ENCODE peak calls at places on chromosome 4, in eight cellular contexts. N is cardiac fibroblast, L is NB4, W is cardiac muscle cell, S is fibroblast of lung, P is left ventricle myocardium inferior, I is dorsolateral prefrontal cortex, V is IMR-90. K is an unnamed sample.

GRCh38 chr4:169270156-169270809 is 473 bp downstream of the SH3RF1 start:
- DNase-seq in N (peak; percentile 69), L (peak; percentile 84), W (peak; percentile 65), S (peak; percentile 52), P (peak; percentile 75), I (peak; percentile 76), V (no peak), K (peak; percentile 63)

GRCh38 chr4:136371231-136371630 is 1161.1 kb downstream of the PCDH18 start:
- DNase-seq in N (no peak), L (no peak), W (no peak), S (no peak), P (no peak), I (no peak), V (no peak), K (no peak)

GRCh38 chr4:146232131-146232722 is 17.9 kb downstream of the REELD1 start:
- DNase-seq in N (no peak), L (no peak), W (no peak), S (no peak), P (no peak), I (no peak), V (no peak), K (peak; percentile 24)

GRCh38 chr4:84877051-84877833 is 89.2 kb downstream of the WDFY3 start:
- DNase-seq in N (peak; percentile 35), L (no peak), W (no peak), S (no peak), P (no peak), I (no peak), V (no peak), K (peak; percentile 15)

GRCh38 chr4:156778606-156779005 is 193.0 kb downstream of the PDGFC start:
- DNase-seq in N (peak; percentile 81), L (no peak), W (no peak), S (peak; percentile 93), P (no peak), I (no peak), V (peak; percentile 91), K (peak; percentile 58)

GRCh38 chr4:24876431-24876830 is 36.4 kb downstream of the CCDC149 start:
- DNase-seq in N (no peak), L (no peak), W (no peak), S (no peak), P (no peak), I (no peak), V (no peak), K (no peak)

GRCh38 chr4:107801766-107802211 is 22.9 kb upstream of the SGMS2 start:
- DNase-seq in N (no peak), L (no peak), W (no peak), S (peak; percentile 29), P (no peak), I (no peak), V (peak; percentile 27), K (peak; percentile 84)

GRCh38 chr4:177444911-177445736 is 2.9 kb upstream of the AGA start:
- DNase-seq in N (no peak), L (peak; percentile 30), W (no peak), S (no peak), P (no peak), I (no peak), V (no peak), K (no peak)

GRCh38 chr4:53233396-53233795 is 132.5 kb downstream of the SCFD2 start:
- DNase-seq in N (peak; percentile 31), L (no peak), W (no peak), S (peak; percentile 74), P (no peak), I (no peak), V (peak; percentile 61), K (peak; percentile 74)

GRCh38 chr4:89379541-89380035 is 72.0 kb upstream of the GPRIN3 start:
- DNase-seq in N (no peak), L (no peak), W (no peak), S (no peak), P (no peak), I (no peak), V (no peak), K (no peak)

GRCh38 chr4:24604558-24605214 is 20.3 kb upstream of the DHX15 start:
- DNase-seq in N (peak; percentile 4), L (no peak), W (no peak), S (peak; percentile 14), P (no peak), I (no peak), V (no peak), K (peak; percentile 9)

GRCh38 chr4:87390931-87391782 is at the start of gene HSD17B11:
- DNase-seq in N (peak; percentile 97), L (peak; percentile 98), W (peak; percentile 94), S (peak; percentile 95), P (peak; percentile 88), I (peak; percentile 84), V (peak; percentile 93), K (peak; percentile 96)

GRCh38 chr4:154622598-154622997 is 10.1 kb upstream of the FGG start:
- DNase-seq in N (peak; percentile 56), L (peak; percentile 40), W (peak; percentile 67), S (peak; percentile 67), P (no peak), I (no peak), V (peak; percentile 48), K (no peak)

GRCh38 chr4:77006753-77007355 is 57.3 kb downstream of the SEPTIN11 start:
- DNase-seq in N (no peak), L (no peak), W (peak; percentile 72), S (peak; percentile 30), P (no peak), I (no peak), V (no peak), K (no peak)

GRCh38 chr4:95949808-95950207 is 109.9 kb downstream of the PDHA2 start:
- DNase-seq in N (no peak), L (no peak), W (no peak), S (no peak), P (no peak), I (no peak), V (no peak), K (no peak)
- H3K4me3 ChIP-seq in N (no peak overlapping the region), L (no peak overlapping the region), W (no peak overlapping the region), S (no peak overlapping the region), P (no peak overlapping the region), I (no peak overlapping the region), V (no peak overlapping the region), K (no peak overlapping the region)

DNA sequence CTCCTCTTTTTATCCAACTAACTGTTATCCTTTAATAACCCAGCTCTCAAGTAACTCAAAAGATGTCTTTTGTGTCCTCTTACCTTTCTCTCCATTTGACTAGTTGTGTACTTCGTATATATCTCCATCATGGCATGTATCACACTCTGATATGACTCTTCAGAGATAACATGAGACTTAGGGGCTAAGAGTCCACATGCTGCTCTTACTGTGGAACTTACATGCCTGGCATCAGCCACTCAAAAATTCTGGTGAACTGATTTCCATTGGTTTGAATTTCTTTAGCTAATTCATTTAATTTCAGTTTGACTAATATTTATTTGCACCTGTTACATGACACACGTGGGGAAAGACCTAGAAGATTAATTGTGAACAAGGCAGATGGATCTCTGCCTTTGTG is 317.3 kb downstream of the HS3ST1 start:
- DNase-seq in N (no peak), L (no peak), W (no peak), S (no peak), P (no peak), I (no peak), V (no peak), K (no peak)
- H3K4me3 ChIP-seq in N (no peak overlapping the region), L (no peak overlapping the region), W (no peak overlapping the region), S (no peak overlapping the region), P (no peak overlapping the region), I (no peak overlapping the region), V (no peak overlapping the region), K (no peak overlapping the region)

DNA sequence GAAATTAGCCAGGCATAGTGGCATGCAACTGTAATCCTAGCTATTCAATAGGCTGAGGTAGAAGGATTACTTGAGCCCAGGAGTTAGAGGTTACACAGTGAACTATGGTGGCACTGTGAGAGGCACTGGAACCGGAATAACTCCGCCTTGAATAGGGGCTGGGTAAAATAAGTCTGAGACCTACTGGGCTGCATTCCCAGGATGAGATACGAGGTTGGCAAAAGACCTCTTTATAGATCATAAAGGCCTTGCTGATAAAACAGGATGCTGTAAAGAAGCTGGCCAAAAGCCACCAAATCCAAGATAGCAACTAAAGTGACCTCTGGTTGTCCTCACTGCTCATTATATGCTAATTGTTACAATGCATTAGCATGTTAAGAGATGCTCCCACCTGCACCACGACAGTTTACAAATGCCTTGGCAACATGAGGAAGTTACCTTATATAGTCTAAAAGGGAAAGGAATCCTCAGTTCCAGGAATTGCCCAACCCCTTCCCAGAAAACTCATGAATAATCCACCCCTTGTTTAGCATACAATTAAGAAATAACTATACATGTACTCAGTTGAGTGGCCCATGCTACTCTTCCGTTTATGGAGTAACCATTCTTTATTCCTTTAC is 88.6 kb downstream of the CENPC start:
- DNase-seq in N (peak; percentile 14), L (no peak), W (no peak), S (no peak), P (no peak), I (no peak), V (no peak), K (no peak)
- H3K4me3 ChIP-seq in N (no peak overlapping the region), L (no peak overlapping the region), W (no peak overlapping the region), S (no peak overlapping the region), P (no peak overlapping the region), I (no peak overlapping the region), V (no peak overlapping the region), K (no peak overlapping the region)

DNA sequence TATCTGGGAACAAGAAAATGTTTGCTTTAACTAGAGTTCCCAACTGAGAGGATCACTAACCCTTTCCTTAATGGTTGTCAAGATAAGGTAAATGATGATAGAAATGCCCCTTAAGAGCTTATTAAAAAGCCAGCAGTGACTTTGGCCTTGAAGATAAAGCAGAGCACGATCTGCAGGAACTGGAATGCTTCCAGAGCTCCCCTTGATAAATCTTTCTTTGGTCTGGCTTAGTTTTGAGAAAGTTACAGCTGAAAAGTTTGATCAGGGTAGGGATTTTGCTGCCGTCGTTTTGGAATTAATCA is 64.0 kb downstream of the PTTG2 start:
- DNase-seq in N (no peak), L (no peak), W (peak; percentile 62), S (no peak), P (no peak), I (no peak), V (no peak), K (no peak)
- H3K4me3 ChIP-seq in N (no peak overlapping the region), L (no peak overlapping the region), W (no peak overlapping the region), S (no peak overlapping the region), P (no peak overlapping the region), I (no peak overlapping the region), V (no peak overlapping the region), K (no peak overlapping the region)

DNA sequence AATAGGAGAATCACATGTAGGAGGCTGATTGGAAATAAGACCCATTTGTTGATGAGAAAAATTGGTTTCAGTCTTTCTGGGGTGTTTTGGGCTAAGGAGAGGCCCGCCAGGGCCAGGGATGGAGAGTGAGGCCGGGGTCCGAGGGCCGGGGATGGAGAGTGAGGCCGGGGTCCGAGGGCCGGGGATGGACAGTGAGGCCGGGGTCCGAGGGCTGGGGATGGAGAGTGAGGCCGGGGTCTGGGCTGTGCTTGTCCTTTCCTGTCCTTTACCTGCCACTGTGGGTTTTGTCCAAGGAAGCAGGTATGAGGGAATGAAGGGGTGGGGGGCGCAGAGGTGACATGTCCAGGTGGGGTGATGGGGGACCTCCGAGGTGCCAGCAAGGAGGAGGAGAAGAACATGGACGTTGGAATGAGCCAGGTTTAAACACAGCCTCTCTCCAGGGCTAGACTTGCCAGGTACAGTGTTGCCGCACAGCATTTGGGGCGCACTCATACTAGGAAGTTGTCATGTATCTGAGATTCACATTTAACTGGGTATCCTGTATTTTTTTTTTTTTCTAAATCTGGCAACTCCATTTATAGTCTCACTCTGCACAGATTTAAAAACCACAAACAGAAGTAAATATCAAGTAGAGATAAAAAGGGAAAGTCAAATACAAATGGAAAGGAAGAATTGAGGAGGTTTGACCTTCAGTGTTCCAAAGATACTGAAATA is 8.8 kb downstream of the RGS12 start:
- DNase-seq in N (no peak), L (no peak), W (no peak), S (no peak), P (no peak), I (peak; percentile 21), V (no peak), K (no peak)
- H3K4me3 ChIP-seq in N (no peak overlapping the region), L (no peak overlapping the region), W (no peak overlapping the region), S (no peak overlapping the region), P (no peak overlapping the region), I (no peak overlapping the region), V (no peak overlapping the region), K (no peak overlapping the region)

K was measured in foreskin fibroblast.